ENCODE peak calls at places on chromosomes 5 and 9, in five cellular contexts. H is cardiac fibroblast; K is CD8-positive, alpha-beta T cell; J is cardiac muscle cell; Y is lower leg skin. V is an unnamed sample.

GRCh38 chr5:139689631-139690384 is 41.7 kb downstream of the CXXC5 start:
- DNase-seq in J (peak; percentile 62), Y (no peak), H (peak; percentile 61), K (no peak), V (no peak)

GRCh38 chr9:126471084-126471611 is 142.6 kb upstream of the LMX1B start:
- DNase-seq in H (peak; percentile 51), K (peak; percentile 78), J (peak; percentile 77), Y (peak; percentile 87), V (peak; percentile 83)

GRCh38 chr9:35277649-35278359 is 116.0 kb downstream of the UNC13B start:
- DNase-seq in H (peak; percentile 87), Y (no peak), J (peak; percentile 86), K (no peak), V (peak; percentile 45)

GRCh38 chr9:13942695-13943094 is 371.2 kb downstream of the NFIB start:
- DNase-seq in Y (peak; percentile 20), K (no peak), H (peak; percentile 87), J (peak; percentile 93), V (peak; percentile 87)

GRCh38 chr5:126449751-126450271 is 26.6 kb downstream of the GRAMD2B start:
- DNase-seq in K (peak; percentile 52), H (peak; percentile 52), J (peak; percentile 40), Y (no peak), V (no peak)

GRCh38 chr9:133944746-133945135 is 47.4 kb downstream of the VAV2 start:
- DNase-seq in K (no peak), H (peak; percentile 88), J (peak; percentile 90), Y (peak; percentile 31), V (no peak)

GRCh38 chr9:137482094-137482781 is 23.1 kb upstream of the NSMF start:
- DNase-seq in Y (peak; percentile 68), K (no peak), J (peak; percentile 86), H (peak; percentile 78), V (peak; percentile 52)

GRCh38 chr5:149729150-149729549 is 960 bp upstream of the PPARGC1B start:
- DNase-seq in J (no peak), Y (no peak), K (no peak), H (no peak), V (no peak)

GRCh38 chr5:58188287-58188651 is 271.6 kb downstream of the PLK2 start:
- DNase-seq in J (peak; percentile 32), Y (no peak), K (no peak), H (peak; percentile 32), V (peak; percentile 60)

GRCh38 chr5:149839761-149840160 is 104.8 kb downstream of the PDE6A start:
- DNase-seq in J (peak; percentile 54), K (no peak), H (peak; percentile 49), Y (no peak), V (no peak)

GRCh38 chr5:169702726-169703481 is 65.8 kb downstream of the DOCK2 start:
- DNase-seq in H (peak; percentile 54), Y (no peak), J (no peak), K (no peak), V (no peak)

GRCh38 chr9:136372561-136373299 is 739 bp downstream of the CARD9 start:
- DNase-seq in H (peak; percentile 80), J (peak; percentile 85), Y (no peak), K (no peak), V (no peak)
- H3K4me3 ChIP-seq in H (no peak overlapping the region), J (no peak overlapping the region), Y (peak overlapping the region; percentile 11), K (no peak overlapping the region), V (no peak overlapping the region)

DNA sequence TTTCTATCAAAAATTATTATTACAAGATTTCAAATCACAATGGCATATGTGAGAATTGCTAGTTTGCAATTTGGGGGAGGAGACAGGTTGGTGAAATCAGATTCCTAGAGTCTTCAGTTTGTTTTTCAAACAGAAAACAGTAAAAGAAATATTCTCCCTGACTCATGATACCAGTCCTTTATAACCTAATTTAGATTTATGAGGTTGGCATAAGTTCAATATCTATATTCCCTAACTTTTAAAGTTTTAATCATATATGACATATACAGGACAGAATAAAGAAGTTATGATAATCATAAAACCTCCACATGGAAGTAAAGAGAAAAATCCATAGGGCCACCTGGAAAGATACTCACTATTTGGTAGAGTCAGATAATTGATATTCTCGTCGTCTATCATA is 167.1 kb upstream of the GNA14 start:
- DNase-seq in K (no peak), J (no peak), Y (no peak), H (no peak), V (no peak)
- TF ChIP-seq CTCF in K (no peak), J (no peak), Y (no peak), H (no peak), V (no peak)

DNA sequence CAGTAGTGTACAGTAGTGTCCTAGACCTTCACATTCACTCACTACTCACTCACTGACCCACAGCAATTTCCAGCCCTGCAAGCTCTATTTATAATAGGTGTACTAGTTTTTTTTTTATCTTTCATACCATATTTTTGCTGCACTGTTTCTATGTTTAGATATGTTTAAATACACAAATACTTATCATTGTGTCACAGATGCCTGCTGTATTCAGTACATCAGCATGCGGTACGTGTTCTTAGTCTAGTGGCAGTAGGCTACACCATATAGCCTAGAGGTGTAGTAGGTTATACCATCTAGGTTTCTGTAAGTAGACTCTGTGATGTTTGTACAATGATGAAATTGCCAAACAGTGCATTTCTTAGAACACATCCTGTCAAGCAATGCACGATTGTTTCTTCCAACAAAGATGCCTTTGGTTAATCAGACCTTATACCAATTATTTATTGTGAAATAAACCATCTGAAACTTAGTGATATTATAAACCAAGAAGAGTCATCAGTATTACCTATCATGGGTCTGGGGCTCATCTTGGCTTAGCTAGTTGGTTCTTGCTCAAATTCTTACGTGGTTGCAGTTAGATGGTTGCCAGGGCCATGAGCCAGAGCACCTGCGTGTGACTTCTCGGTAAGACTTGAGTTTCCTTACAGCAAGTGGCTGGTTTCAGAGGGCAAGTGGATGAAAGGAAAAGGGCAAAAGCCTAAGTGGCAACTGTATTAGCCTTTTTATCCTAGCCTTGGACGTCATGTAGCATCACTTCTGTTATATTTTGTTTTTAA is 41.1 kb downstream of the ERBIN start:
- DNase-seq in Y (no peak), K (no peak), H (no peak), J (no peak), V (no peak)
- H3K4me3 ChIP-seq in Y (no peak overlapping the region), K (no peak overlapping the region), H (no peak overlapping the region), J (no peak overlapping the region), V (no peak overlapping the region)

GRCh38 chr5:103648086-103648485 is 85.5 kb upstream of the NUDT12 start:
- DNase-seq in J (no peak), K (no peak), Y (no peak), H (no peak), V (no peak)
- TF ChIP-seq CTCF in J (no peak), K (no peak), Y (no peak), H (peak; percentile 13), V (no peak)

GRCh38 chr5:72630056-72630455 is 122.8 kb upstream of the ZNF366 start:
- DNase-seq in J (no peak), K (no peak), Y (no peak), H (no peak), V (no peak)
- H3K4me3 ChIP-seq in J (no peak overlapping the region), K (no peak overlapping the region), Y (no peak overlapping the region), H (no peak overlapping the region), V (no peak overlapping the region)